ENCODE peak calls at places on chromosomes 3 and 15, in eight cellular contexts. One of them, this sample, is unnamed.

GRCh38 chr3:148006508-148006907 is 597.3 kb downstream of the ZIC1 start:
- DNase-seq in right atrium auricular region: no peak
- DNase-seq in IMR-90: peak; percentile 58
- DNase-seq in tibial nerve: no peak
- DNase-seq in uterus: no peak
- DNase-seq in tibial artery: no peak
- DNase-seq in lower lobe of right lung: no peak
- DNase-seq in body of pancreas: no peak
- DNase-seq in this sample: no peak

GRCh38 chr3:156037356-156037755 is 83.0 kb upstream of the KCNAB1 start:
- DNase-seq in right atrium auricular region: no peak
- DNase-seq in IMR-90: no peak
- DNase-seq in tibial nerve: no peak
- DNase-seq in uterus: no peak
- DNase-seq in tibial artery: no peak
- DNase-seq in lower lobe of right lung: no peak
- DNase-seq in body of pancreas: no peak
- DNase-seq in this sample: no peak

GRCh38 chr3:179347383-179348194 is at the start of gene MFN1:
- DNase-seq in right atrium auricular region: peak; percentile 97
- DNase-seq in IMR-90: peak; percentile 94
- DNase-seq in tibial nerve: peak; percentile 97
- DNase-seq in uterus: peak; percentile 96
- DNase-seq in tibial artery: peak; percentile 98
- DNase-seq in lower lobe of right lung: peak; percentile 96
- DNase-seq in body of pancreas: peak; percentile 93
- DNase-seq in this sample: peak; percentile 82

GRCh38 chr15:39857132-39857531 is 62.9 kb downstream of the GPR176 start:
- DNase-seq in right atrium auricular region: no peak
- DNase-seq in IMR-90: no peak
- DNase-seq in tibial nerve: no peak
- DNase-seq in uterus: no peak
- DNase-seq in tibial artery: no peak
- DNase-seq in lower lobe of right lung: no peak
- DNase-seq in body of pancreas: no peak
- DNase-seq in this sample: no peak

GRCh38 chr3:161369531-161369930 is 1.8 kb downstream of the SPTSSB start:
- DNase-seq in right atrium auricular region: no peak
- DNase-seq in IMR-90: no peak
- DNase-seq in tibial nerve: no peak
- DNase-seq in uterus: no peak
- DNase-seq in tibial artery: no peak
- DNase-seq in lower lobe of right lung: no peak
- DNase-seq in body of pancreas: no peak
- DNase-seq in this sample: no peak

GRCh38 chr3:46664971-46665762 is 28.3 kb downstream of the ALS2CL start:
- DNase-seq in right atrium auricular region: no peak
- DNase-seq in IMR-90: peak; percentile 13
- DNase-seq in tibial nerve: no peak
- DNase-seq in uterus: no peak
- DNase-seq in tibial artery: no peak
- DNase-seq in lower lobe of right lung: peak; percentile 30
- DNase-seq in body of pancreas: no peak
- DNase-seq in this sample: no peak

GRCh38 chr3:148604270-148605085 is 93.2 kb upstream of the AGTR1 start:
- DNase-seq in right atrium auricular region: no peak
- DNase-seq in IMR-90: peak; percentile 28
- DNase-seq in tibial nerve: no peak
- DNase-seq in uterus: no peak
- DNase-seq in tibial artery: peak; percentile 41
- DNase-seq in lower lobe of right lung: no peak
- DNase-seq in body of pancreas: no peak
- DNase-seq in this sample: no peak

GRCh38 chr3:197951392-197951990 is 1.5 kb downstream of the RPL35A start:
- DNase-seq in right atrium auricular region: no peak
- DNase-seq in IMR-90: no peak
- DNase-seq in tibial nerve: no peak
- DNase-seq in uterus: no peak
- DNase-seq in tibial artery: no peak
- DNase-seq in lower lobe of right lung: no peak
- DNase-seq in body of pancreas: no peak
- DNase-seq in this sample: no peak

DNA sequence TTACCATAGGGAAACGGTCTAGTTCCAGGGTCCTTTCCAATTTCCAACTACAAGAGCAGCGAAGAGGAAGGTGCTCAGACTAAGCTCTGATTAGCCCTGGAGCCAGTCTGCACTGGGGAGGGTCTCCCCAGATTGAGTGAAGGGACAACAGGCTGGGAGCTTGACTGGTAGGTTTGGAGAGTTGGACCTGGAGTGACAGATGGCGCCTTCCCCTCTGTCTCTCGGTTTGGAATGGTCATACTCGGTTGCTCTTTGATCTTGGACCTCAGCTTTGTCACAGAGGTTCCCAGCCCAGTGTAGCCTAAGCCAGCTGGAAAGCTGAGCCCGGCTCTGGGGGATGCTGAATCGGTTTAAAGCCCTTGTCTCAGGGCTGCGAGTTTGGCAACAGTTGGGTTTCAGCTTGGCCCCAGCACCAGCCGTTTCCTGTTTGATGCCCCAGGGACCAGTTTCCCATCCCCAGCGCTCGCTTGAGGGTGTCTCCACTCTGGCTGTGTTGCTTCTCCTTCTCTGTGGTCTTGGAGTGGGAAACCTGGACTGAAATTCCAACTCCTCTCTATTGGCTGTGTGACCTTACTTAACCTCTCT is 53.1 kb upstream of the ULK4 start:
- DNase-seq in right atrium auricular region: no peak
- DNase-seq in IMR-90: no peak
- DNase-seq in tibial nerve: peak; percentile 30
- DNase-seq in uterus: peak; percentile 56
- DNase-seq in tibial artery: peak; percentile 53
- DNase-seq in lower lobe of right lung: peak; percentile 57
- DNase-seq in body of pancreas: peak; percentile 25
- DNase-seq in this sample: no peak
- H3K27ac ChIP-seq in right atrium auricular region: peak overlapping the region; percentile 96
- H3K27ac ChIP-seq in IMR-90: peak overlapping the region; percentile 34
- H3K27ac ChIP-seq in tibial nerve: peak overlapping the region; percentile 88
- H3K27ac ChIP-seq in uterus: peak overlapping the region; percentile 86
- H3K27ac ChIP-seq in tibial artery: peak overlapping the region; percentile 76
- H3K27ac ChIP-seq in lower lobe of right lung: peak overlapping the region; percentile 93
- H3K27ac ChIP-seq in body of pancreas: peak overlapping the region; percentile 90
- H3K27ac ChIP-seq in this sample: peak overlapping the region; percentile 67

GRCh38 chr15:89827821-89828220 is 13.2 kb upstream of the ANPEP start:
- DNase-seq in right atrium auricular region: no peak
- DNase-seq in IMR-90: no peak
- DNase-seq in tibial nerve: no peak
- DNase-seq in uterus: no peak
- DNase-seq in tibial artery: no peak
- DNase-seq in lower lobe of right lung: no peak
- DNase-seq in body of pancreas: peak; percentile 48
- DNase-seq in this sample: no peak

GRCh38 chr15:89829161-89829560 is 14.5 kb upstream of the ANPEP start:
- DNase-seq in right atrium auricular region: no peak
- DNase-seq in IMR-90: no peak
- DNase-seq in tibial nerve: no peak
- DNase-seq in uterus: no peak
- DNase-seq in tibial artery: no peak
- DNase-seq in lower lobe of right lung: no peak
- DNase-seq in body of pancreas: no peak
- DNase-seq in this sample: no peak

GRCh38 chr15:89825264-89825940 is 10.8 kb upstream of the ANPEP start:
- DNase-seq in right atrium auricular region: no peak
- DNase-seq in IMR-90: no peak
- DNase-seq in tibial nerve: no peak
- DNase-seq in uterus: no peak
- DNase-seq in tibial artery: no peak
- DNase-seq in lower lobe of right lung: no peak
- DNase-seq in body of pancreas: no peak
- DNase-seq in this sample: no peak

GRCh38 chr15:89828324-89829145 is 13.9 kb upstream of the ANPEP start:
- DNase-seq in right atrium auricular region: peak; percentile 75
- DNase-seq in IMR-90: peak; percentile 71
- DNase-seq in tibial nerve: peak; percentile 49
- DNase-seq in uterus: peak; percentile 31
- DNase-seq in tibial artery: peak; percentile 59
- DNase-seq in lower lobe of right lung: peak; percentile 75
- DNase-seq in body of pancreas: peak; percentile 42
- DNase-seq in this sample: no peak

DNA sequence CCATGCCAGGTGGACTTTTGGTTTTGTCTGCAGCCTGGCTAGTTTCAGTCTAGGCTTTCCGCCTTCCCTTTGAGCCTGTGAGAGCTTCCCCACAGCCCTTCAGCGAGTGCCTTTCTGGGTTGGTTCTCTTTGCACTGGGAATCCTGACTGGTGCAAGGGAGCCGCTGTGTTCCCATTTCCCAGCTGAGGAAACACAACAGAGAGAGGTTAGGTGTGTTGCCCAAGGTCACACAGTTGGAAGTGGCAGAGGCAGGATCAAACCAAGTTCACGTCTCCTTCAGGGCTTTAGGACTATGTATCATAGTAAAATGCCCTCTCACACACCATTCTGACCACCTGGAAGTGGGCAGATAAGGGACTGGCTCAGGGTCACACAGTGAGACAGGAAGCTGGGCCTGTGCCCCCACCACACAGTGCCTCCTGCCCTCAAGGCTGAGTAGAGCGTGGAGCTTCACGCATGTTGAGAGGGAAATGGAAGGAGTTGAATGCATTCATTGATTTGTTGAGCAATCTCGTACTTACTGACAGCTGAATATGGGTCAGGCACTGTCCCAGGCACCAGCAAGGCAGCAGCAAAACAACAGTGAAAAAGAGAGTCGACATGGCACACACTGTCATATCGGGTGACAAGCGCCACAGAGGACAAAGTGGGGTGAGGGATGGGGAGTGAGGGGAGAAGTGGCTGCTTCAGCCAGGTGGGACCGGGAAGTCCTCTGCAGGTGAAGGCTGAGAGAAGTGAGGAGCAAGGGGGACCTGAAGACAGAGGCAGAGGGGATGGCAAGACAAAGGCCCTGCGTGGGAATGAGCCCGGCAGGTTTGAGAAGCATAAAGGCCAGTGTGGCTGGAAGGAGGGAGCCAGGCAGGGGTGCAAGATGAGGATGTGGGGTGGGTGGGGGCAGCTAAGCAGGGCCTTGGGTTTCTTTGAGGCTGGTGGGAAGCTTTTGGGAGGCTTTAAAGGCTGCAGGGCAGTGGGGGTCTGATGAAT is 12.3 kb upstream of the ANPEP start:
- DNase-seq in right atrium auricular region: no peak
- DNase-seq in IMR-90: no peak
- DNase-seq in tibial nerve: no peak
- DNase-seq in uterus: no peak
- DNase-seq in tibial artery: no peak
- DNase-seq in lower lobe of right lung: no peak
- DNase-seq in body of pancreas: no peak
- DNase-seq in this sample: no peak
- H3K4me1 ChIP-seq in right atrium auricular region: no peaks in the 10 kb centered on the region
- H3K4me1 ChIP-seq in IMR-90: peaks cover 24% of the 10 kb centered on the region
- H3K4me1 ChIP-seq in tibial nerve: peaks cover 28% of the 10 kb centered on the region
- H3K4me1 ChIP-seq in uterus: no peaks in the 10 kb centered on the region
- H3K4me1 ChIP-seq in tibial artery: peaks cover 29% of the 10 kb centered on the region
- H3K4me1 ChIP-seq in lower lobe of right lung: peaks cover 39% of the 10 kb centered on the region
- H3K4me1 ChIP-seq in body of pancreas: peaks cover 30% of the 10 kb centered on the region
- H3K4me1 ChIP-seq in this sample: no peaks in the 10 kb centered on the region

GRCh38 chr3:37661615-37662306 is 199.9 kb upstream of the CTDSPL start:
- DNase-seq in right atrium auricular region: no peak
- DNase-seq in IMR-90: no peak
- DNase-seq in tibial nerve: no peak
- DNase-seq in uterus: peak; percentile 60
- DNase-seq in tibial artery: no peak
- DNase-seq in lower lobe of right lung: peak; percentile 55
- DNase-seq in body of pancreas: no peak
- DNase-seq in this sample: no peak

GRCh38 chr3:37666618-37667017 is 195.1 kb upstream of the CTDSPL start:
- DNase-seq in right atrium auricular region: no peak
- DNase-seq in IMR-90: no peak
- DNase-seq in tibial nerve: no peak
- DNase-seq in uterus: no peak
- DNase-seq in tibial artery: no peak
- DNase-seq in lower lobe of right lung: no peak
- DNase-seq in body of pancreas: no peak
- DNase-seq in this sample: no peak

GRCh38 chr3:37660782-37661181 is 200.9 kb upstream of the CTDSPL start:
- DNase-seq in right atrium auricular region: no peak
- DNase-seq in IMR-90: no peak
- DNase-seq in tibial nerve: no peak
- DNase-seq in uterus: no peak
- DNase-seq in tibial artery: no peak
- DNase-seq in lower lobe of right lung: no peak
- DNase-seq in body of pancreas: no peak
- DNase-seq in this sample: no peak

GRCh38 chr3:37667359-37667758 is 194.3 kb upstream of the CTDSPL start:
- DNase-seq in right atrium auricular region: peak; percentile 77
- DNase-seq in IMR-90: no peak
- DNase-seq in tibial nerve: no peak
- DNase-seq in uterus: no peak
- DNase-seq in tibial artery: no peak
- DNase-seq in lower lobe of right lung: no peak
- DNase-seq in body of pancreas: no peak
- DNase-seq in this sample: no peak

DNA sequence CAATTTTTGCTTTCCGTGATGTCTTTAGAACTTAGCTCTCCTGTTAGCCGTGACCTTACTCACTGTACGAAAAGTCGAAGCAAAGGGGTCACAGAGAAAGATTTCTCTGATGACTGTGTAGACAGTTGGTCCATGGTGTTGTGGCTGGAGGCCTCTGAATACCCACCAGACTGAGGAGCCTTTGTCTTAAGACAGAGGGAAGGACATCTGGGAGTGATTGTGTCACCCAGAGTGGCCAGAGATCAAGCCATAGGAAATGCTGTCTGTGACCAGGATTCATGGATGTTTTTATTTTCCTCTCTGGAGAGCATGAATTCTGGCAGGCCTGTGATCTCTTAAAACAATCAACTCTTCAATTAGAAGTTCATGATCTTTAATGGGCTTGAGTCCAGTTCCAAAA is 199.0 kb upstream of the CTDSPL start:
- DNase-seq in right atrium auricular region: no peak
- DNase-seq in IMR-90: no peak
- DNase-seq in tibial nerve: no peak
- DNase-seq in uterus: no peak
- DNase-seq in tibial artery: no peak
- DNase-seq in lower lobe of right lung: no peak
- DNase-seq in body of pancreas: no peak
- DNase-seq in this sample: no peak
- H3K27ac ChIP-seq in right atrium auricular region: no peak overlapping the region
- H3K27ac ChIP-seq in IMR-90: no peak overlapping the region
- H3K27ac ChIP-seq in tibial nerve: no peak overlapping the region
- H3K27ac ChIP-seq in uterus: peak overlapping the region; percentile 41
- H3K27ac ChIP-seq in tibial artery: peak overlapping the region; percentile 38
- H3K27ac ChIP-seq in lower lobe of right lung: no peak overlapping the region
- H3K27ac ChIP-seq in body of pancreas: no peak overlapping the region
- H3K27ac ChIP-seq in this sample: no peak overlapping the region

DNA sequence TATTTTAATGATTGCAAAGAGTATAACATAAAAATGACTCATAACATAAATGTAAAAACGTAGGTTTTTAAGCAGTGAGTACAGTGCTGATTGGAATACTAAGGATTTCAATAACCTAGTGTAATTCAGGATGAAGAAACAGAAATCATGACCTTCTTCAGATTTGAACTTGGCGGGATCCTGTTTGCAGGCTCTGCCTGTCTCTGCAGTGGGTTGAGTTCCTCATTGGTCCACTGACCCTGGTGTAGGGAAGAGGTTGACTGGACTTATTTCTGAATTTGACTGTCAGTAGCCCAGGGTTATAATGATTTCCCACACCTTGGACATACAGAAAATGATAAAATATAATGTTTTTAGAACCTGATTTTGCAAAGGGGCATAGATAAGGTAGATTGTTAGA is 171.7 kb downstream of the FNDC3B start:
- DNase-seq in right atrium auricular region: no peak
- DNase-seq in IMR-90: peak; percentile 25
- DNase-seq in tibial nerve: no peak
- DNase-seq in uterus: no peak
- DNase-seq in tibial artery: no peak
- DNase-seq in lower lobe of right lung: no peak
- DNase-seq in body of pancreas: no peak
- DNase-seq in this sample: no peak
- H3K4me1 ChIP-seq in right atrium auricular region: no peaks in the 10 kb centered on the region
- H3K4me1 ChIP-seq in IMR-90: peaks cover 15% of the 10 kb centered on the region
- H3K4me1 ChIP-seq in tibial nerve: peaks cover 13% of the 10 kb centered on the region
- H3K4me1 ChIP-seq in uterus: no peaks in the 10 kb centered on the region
- H3K4me1 ChIP-seq in tibial artery: peaks cover 46% of the 10 kb centered on the region
- H3K4me1 ChIP-seq in lower lobe of right lung: peaks cover 32% of the 10 kb centered on the region
- H3K4me1 ChIP-seq in body of pancreas: peaks cover 37% of the 10 kb centered on the region
- H3K4me1 ChIP-seq in this sample: no peaks in the 10 kb centered on the region